ENCODE peak calls at places on chromosomes 2 and 18, in eight cellular contexts. F is omental fat pad; Q is kidney epithelial cell; S is Calu3; C is NB4; A is cardiac fibroblast; X is coronary artery; P is CD8-positive, alpha-beta T cell. M is an unnamed sample.

GRCh38 chr18:35688757-35689156 is 107.2 kb downstream of the GALNT1 start:
- DNase-seq in F (no peak), Q (no peak), S (no peak), C (no peak), A (no peak), X (no peak), P (no peak), M (no peak)

GRCh38 chr2:237438082-237438925 is 24.3 kb upstream of the COL6A3 start:
- DNase-seq in F (no peak), Q (no peak), S (peak), C (no peak), A (no peak), X (no peak), P (no peak), M (no peak)

GRCh38 chr2:70850905-70851304 is 15.3 kb upstream of the CD207 start:
- DNase-seq in F (no peak), Q (no peak), S (no peak), C (no peak), A (no peak), X (no peak), P (no peak), M (no peak)

GRCh38 chr2:160994141-160995002 is 165.9 kb upstream of the TANK start:
- DNase-seq in F (peak), Q (peak), S (peak), C (peak), A (peak), X (no peak), P (peak), M (peak)

GRCh38 chr2:20484810-20485611 is 38.1 kb downstream of the RHOB start:
- DNase-seq in F (no peak), Q (no peak), S (no peak), C (no peak), A (no peak), X (peak), P (no peak), M (no peak)

GRCh38 chr2:18251486-18251885 is 309.0 kb downstream of the RDH14 start:
- DNase-seq in F (no peak), Q (no peak), S (no peak), C (no peak), A (no peak), X (no peak), P (no peak), M (no peak)

GRCh38 chr2:240421396-240421795 is 14.1 kb upstream of the GPC1 start:
- DNase-seq in F (peak), Q (no peak), S (no peak), C (no peak), A (no peak), X (peak), P (no peak), M (no peak)

GRCh38 chr2:61758991-61759390 is 94.9 kb downstream of the FAM161A start:
- DNase-seq in F (no peak), Q (no peak), S (no peak), C (peak), A (peak), X (no peak), P (no peak), M (no peak)

GRCh38 chr2:113762377-113763118 is 6.1 kb upstream of the SLC35F5 start:
- DNase-seq in F (no peak), Q (no peak), S (no peak), C (no peak), A (peak), X (no peak), P (no peak), M (peak)

GRCh38 chr2:152468832-152469692 is 134.1 kb downstream of the FMNL2 start:
- DNase-seq in F (no peak), Q (no peak), S (no peak), C (peak), A (peak), X (no peak), P (no peak), M (no peak)

GRCh38 chr18:48352051-48352755 is 57.0 kb downstream of the ZBTB7C start:
- DNase-seq in F (no peak), Q (no peak), S (no peak), C (no peak), A (no peak), X (peak), P (no peak), M (no peak)

GRCh38 chr18:51726614-51727013 is 529.1 kb upstream of the MEX3C start:
- DNase-seq in F (no peak), Q (no peak), S (no peak), C (no peak), A (no peak), X (no peak), P (no peak), M (no peak)

GRCh38 chr2:7572460-7572859 is 655.2 kb downstream of the RNF144A start:
- DNase-seq in F (no peak), Q (no peak), S (no peak), C (no peak), A (no peak), X (no peak), P (peak), M (no peak)

GRCh38 chr2:219492575-219492974 is 6.1 kb upstream of the GMPPA start:
- DNase-seq in F (no peak), Q (no peak), S (no peak), C (no peak), A (no peak), X (no peak), P (peak), M (no peak)

GRCh38 chr2:54559593-54560145 is 103.5 kb downstream of the SPTBN1 start:
- DNase-seq in F (no peak), Q (no peak), S (no peak), C (peak), A (peak), X (no peak), P (no peak), M (peak)
- TF ChIP-seq CTCF in F (no peak), Q (no peak), S (no peak), C (no peak), A (no peak), X (no peak), P (no peak), M (no peak)

DNA sequence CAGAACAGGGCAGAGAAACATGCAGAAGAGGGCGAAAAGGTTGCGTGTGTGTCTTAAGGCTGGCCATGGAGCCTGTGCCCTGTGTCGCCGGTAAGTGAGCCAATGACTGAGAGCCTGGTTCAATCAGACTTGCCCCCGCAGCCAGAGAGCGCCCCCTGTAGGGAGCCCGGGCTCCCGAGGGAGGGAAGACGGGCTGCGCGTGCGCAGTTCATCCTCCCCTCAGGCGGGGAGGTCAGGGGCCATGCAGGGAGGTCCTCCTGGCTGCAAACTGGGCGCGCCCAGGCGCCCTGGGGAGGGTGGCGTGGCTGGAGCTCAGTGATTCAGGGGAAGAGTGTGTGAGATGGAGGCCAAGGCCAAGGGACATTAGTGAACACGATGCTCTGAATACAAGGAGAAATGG is 276.6 kb downstream of the PHLPP1 start:
- DNase-seq in F (no peak), Q (no peak), S (no peak), C (no peak), A (no peak), X (no peak), P (no peak), M (no peak)
- TF ChIP-seq CTCF in F (no peak), Q (no peak), S (no peak), C (peak), A (no peak), X (no peak), P (no peak), M (peak)

DNA sequence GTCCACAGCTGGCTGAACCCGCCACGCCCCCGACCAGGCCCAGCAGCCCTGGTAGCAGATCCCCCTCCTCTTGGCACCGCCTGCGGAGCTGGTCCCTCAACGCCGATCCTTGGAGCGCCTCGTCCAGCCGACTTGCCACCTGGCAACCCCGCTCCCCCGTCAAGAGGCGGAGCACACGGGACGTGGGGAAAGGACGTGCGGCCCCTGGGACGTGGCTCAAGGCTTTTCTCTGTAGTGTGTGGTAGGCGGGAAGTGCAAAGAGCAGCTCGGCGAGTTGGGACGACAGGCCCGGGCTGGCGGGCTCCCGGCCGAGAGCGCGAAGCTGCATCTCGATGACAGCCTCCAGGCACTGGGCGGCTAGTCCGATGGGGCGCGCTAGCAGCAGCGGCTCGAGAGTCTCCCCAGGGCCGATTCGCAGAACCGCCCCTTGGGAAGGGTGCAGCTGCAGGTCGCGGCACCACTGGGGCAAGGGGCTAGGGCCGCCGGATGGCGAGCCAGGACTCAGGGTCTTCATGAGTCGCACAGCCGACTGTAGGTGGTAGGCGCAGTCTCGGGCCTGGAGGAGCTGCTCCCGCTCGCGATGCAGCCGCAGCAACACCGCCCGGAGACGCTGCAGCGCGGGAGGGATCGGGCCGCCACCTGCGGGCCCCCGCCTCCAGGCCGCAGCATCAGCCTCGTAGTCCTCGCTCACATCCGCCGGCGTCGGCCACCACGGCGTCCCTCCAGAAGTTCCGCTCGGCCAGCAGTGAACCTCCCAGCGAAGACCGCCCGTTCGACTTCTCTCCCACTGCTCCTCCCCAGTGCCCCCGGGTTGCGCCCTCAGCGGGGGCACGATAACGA is 617 bp downstream of the CCDC142 start:
- DNase-seq in F (no peak), Q (no peak), S (peak), C (peak), A (peak), X (no peak), P (peak), M (no peak)
- TF ChIP-seq CTCF in F (no peak), Q (no peak), S (no peak), C (no peak), A (no peak), X (no peak), P (no peak), M (no peak)

GRCh38 chr2:166013878-166014277 is 60.3 kb upstream of the TTC21B start:
- DNase-seq in F (no peak), Q (no peak), S (no peak), C (no peak), A (no peak), X (no peak), P (no peak), M (no peak)
- TF ChIP-seq CTCF in F (no peak), Q (no peak), S (no peak), C (no peak), A (no peak), X (no peak), P (no peak), M (peak)

GRCh38 chr2:38075436-38076249 is at the start of gene CYP1B1:
- DNase-seq in F (no peak), Q (no peak), S (no peak), C (peak), A (no peak), X (no peak), P (no peak), M (no peak)

GRCh38 chr2:38076710-38077430 is 919 bp upstream of the CYP1B1 start:
- DNase-seq in F (no peak), Q (no peak), S (peak), C (peak), A (peak), X (no peak), P (no peak), M (peak)

GRCh38 chr2:38074775-38075435 is 1.0 kb downstream of the CYP1B1 start:
- DNase-seq in F (no peak), Q (no peak), S (no peak), C (peak), A (peak), X (no peak), P (no peak), M (no peak)

GRCh38 chr2:38077431-38077769 is 1.4 kb upstream of the CYP1B1 start:
- DNase-seq in F (no peak), Q (no peak), S (no peak), C (no peak), A (no peak), X (no peak), P (no peak), M (no peak)

GRCh38 chr2:38076250-38076709 is 329 bp upstream of the CYP1B1 start:
- DNase-seq in F (no peak), Q (no peak), S (peak), C (peak), A (peak), X (peak), P (no peak), M (peak)
- TF ChIP-seq CTCF in F (no peak), Q (no peak), S (no peak), C (no peak), A (peak), X (no peak), P (no peak), M (no peak)

M was measured in HFFc6.